ENCODE peak calls at places on chromosomes 11 and 22, in four cellular contexts. F is GM19239; H is activated effector memory CD4-positive, alpha-beta T cell treated with Interleukin-2 at 50 U/mL for 16 hours; G is RPMI8226. Z is an unnamed sample.
A peak's percentile ranks its signal among the peaks of the same experiment; 100 is the strongest.

GRCh38 chr11:121452609-121453150 is at the start of gene SORL1-AS1:
- DNase-seq in G (no peak), H (peak; percentile 36), F (no peak), Z (peak; percentile 58)

GRCh38 chr11:44157019-44157418 is 61.5 kb downstream of the EXT2 start:
- DNase-seq in F (no peak), H (no peak), G (no peak), Z (no peak)

GRCh38 chr11:3836903-3837302 is 3.9 kb downstream of the RHOG start:
- DNase-seq in F (no peak), G (no peak), H (peak; percentile 45), Z (peak; percentile 67)

GRCh38 chr22:41365425-41365824 is 16.3 kb upstream of the TEF start:
- DNase-seq in G (no peak), H (no peak), F (no peak), Z (no peak)

GRCh38 chr11:70159612-70160570 is 43.2 kb upstream of the FADD start:
- DNase-seq in H (no peak), F (no peak), G (no peak), Z (no peak)

GRCh38 chr11:96508861-96509260 is 119.0 kb downstream of the JRKL start:
- DNase-seq in G (no peak), F (no peak), H (no peak), Z (no peak)

GRCh38 chr22:37021710-37022482 is 2.4 kb downstream of the MPST start:
- DNase-seq in H (peak; percentile 35), G (peak; percentile 73), F (peak; percentile 93), Z (peak; percentile 52)

GRCh38 chr11:25039165-25039564 is 542.3 kb downstream of the LUZP2 start:
- DNase-seq in H (no peak), F (no peak), G (no peak), Z (no peak)

GRCh38 chr22:26239561-26239960 is 70.3 kb downstream of the SEZ6L start:
- DNase-seq in F (no peak), H (no peak), G (no peak), Z (no peak)

GRCh38 chr11:126233391-126233790 is 21.8 kb downstream of the FAM118B start:
- DNase-seq in G (no peak), F (no peak), H (no peak), Z (no peak)

GRCh38 chr22:36294801-36295200 is 41.9 kb downstream of the APOL1 start:
- DNase-seq in F (no peak), G (no peak), H (no peak), Z (no peak)

GRCh38 chr11:16928052-16928451 is 86.2 kb downstream of the PLEKHA7 start:
- DNase-seq in G (no peak), F (no peak), H (no peak), Z (no peak)

GRCh38 chr11:9716275-9717039 is 52.6 kb downstream of the SWAP70 start:
- DNase-seq in F (peak; percentile 21), G (peak; percentile 79), H (no peak), Z (no peak)

GRCh38 chr11:130454495-130455262 is 6.2 kb downstream of the ADAMTS15 start:
- DNase-seq in G (no peak), F (no peak), H (no peak), Z (no peak)

GRCh38 chr11:73961321-73961720 is 10.5 kb downstream of the DNAJB13 start:
- DNase-seq in G (no peak), F (no peak), H (no peak), Z (no peak)

GRCh38 chr11:128603752-128604472 is 16.6 kb upstream of the ETS1 start:
- DNase-seq in G (peak; percentile 30), F (no peak), H (no peak), Z (no peak)

GRCh38 chr11:43818220-43818619 is 62.4 kb upstream of the ALKBH3 start:
- DNase-seq in F (no peak), H (no peak), G (no peak), Z (no peak)

GRCh38 chr11:60978546-60979380 is 7.3 kb downstream of the CD6 start:
- DNase-seq in G (no peak), H (no peak), F (no peak), Z (peak; percentile 50)

GRCh38 chr22:20573176-20573829 is 65.9 kb downstream of the MED15 start:
- DNase-seq in F (no peak), H (no peak), G (no peak), Z (no peak)

GRCh38 chr11:19460718-19461405 is 220.1 kb upstream of the E2F8 start:
- DNase-seq in F (no peak), H (no peak), G (no peak), Z (no peak)

GRCh38 chr22:29073618-29074275 is 912 bp downstream of the KREMEN1 start:
- DNase-seq in H (no peak), F (no peak), G (peak; percentile 15), Z (peak; percentile 12)